ENCODE peak calls at places on chromosomes 11 and 22, in four cellular contexts. One of them, this sample, is unnamed.

GRCh38 chr22:44337658-44338004 is 24.9 kb upstream of the SHISAL1 start:
- DNase-seq in K562: peak; percentile 42
- DNase-seq in HepG2: no peak
- DNase-seq in GM12878: no peak
- DNase-seq in this sample: no peak

GRCh38 chr11:69841859-69842698 is 22.9 kb upstream of the FGF3 start:
- DNase-seq in K562: peak; percentile 45
- DNase-seq in HepG2: no peak
- DNase-seq in GM12878: no peak
- DNase-seq in this sample: peak; percentile 51

GRCh38 chr11:71282581-71283351 is 30.4 kb upstream of the SHANK2 start:
- DNase-seq in K562: no peak
- DNase-seq in HepG2: peak; percentile 84
- DNase-seq in GM12878: no peak
- DNase-seq in this sample: no peak

GRCh38 chr22:29811377-29811776 is 26.7 kb downstream of the ASCC2 start:
- DNase-seq in K562: no peak
- DNase-seq in HepG2: peak; percentile 25
- DNase-seq in GM12878: no peak
- DNase-seq in this sample: no peak

GRCh38 chr22:36277482-36278291 is 24.8 kb downstream of the APOL1 start:
- DNase-seq in K562: peak; percentile 73
- DNase-seq in HepG2: peak; percentile 61
- DNase-seq in GM12878: no peak
- DNase-seq in this sample: peak; percentile 80

GRCh38 chr11:87022738-87023137 is 15.0 kb upstream of the TMEM135 start:
- DNase-seq in K562: no peak
- DNase-seq in HepG2: no peak
- DNase-seq in GM12878: no peak
- DNase-seq in this sample: no peak

GRCh38 chr11:18749681-18750319 is 23.8 kb upstream of the IGSF22 start:
- DNase-seq in K562: no peak
- DNase-seq in HepG2: peak; percentile 25
- DNase-seq in GM12878: no peak
- DNase-seq in this sample: no peak

GRCh38 chr22:21688341-21688705 is 22.5 kb downstream of the PPIL2 start:
- DNase-seq in K562: no peak
- DNase-seq in HepG2: no peak
- DNase-seq in GM12878: no peak
- DNase-seq in this sample: no peak

DNA sequence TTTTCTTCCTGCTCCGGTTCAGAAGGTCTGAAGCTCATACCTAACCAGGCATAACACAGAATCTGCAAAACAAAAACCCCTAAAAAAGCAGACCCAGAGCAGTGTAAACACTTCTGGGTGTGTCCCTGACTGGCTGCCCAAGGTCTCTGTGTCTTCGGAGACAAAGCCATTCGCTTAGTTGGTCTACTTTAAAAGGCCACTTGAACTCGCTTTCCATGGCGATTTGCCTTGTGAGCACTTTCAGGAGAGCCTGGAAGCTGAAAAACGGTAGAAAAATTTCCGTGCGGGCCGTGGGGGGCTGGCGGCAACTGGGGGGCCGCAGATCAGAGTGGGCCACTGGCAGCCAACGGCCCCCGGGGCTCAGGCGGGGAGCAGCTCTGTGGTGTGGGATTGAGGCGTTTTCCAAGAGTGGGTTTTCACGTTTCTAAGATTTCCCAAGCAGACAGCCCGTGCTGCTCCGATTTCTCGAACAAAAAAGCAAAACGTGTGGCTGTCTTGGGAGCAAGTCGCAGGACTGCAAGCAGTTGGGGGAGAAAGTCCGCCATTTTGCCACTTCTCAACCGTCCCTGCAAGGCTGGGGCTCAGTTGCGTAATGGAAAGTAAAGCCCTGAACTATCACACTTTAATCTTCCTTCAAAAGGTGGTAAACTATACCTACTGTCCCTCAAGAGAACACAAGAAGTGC is 661 bp upstream of the MALAT1 start:
- DNase-seq in K562: peak; percentile 79
- DNase-seq in HepG2: no peak
- DNase-seq in GM12878: peak; percentile 53
- DNase-seq in this sample: no peak
- TF ChIP-seq TARDBP in K562: no peak
- TF ChIP-seq TARDBP in HepG2: no peak
- TF ChIP-seq TARDBP in GM12878: no peak
- TF ChIP-seq TARDBP in this sample: no peak

DNA sequence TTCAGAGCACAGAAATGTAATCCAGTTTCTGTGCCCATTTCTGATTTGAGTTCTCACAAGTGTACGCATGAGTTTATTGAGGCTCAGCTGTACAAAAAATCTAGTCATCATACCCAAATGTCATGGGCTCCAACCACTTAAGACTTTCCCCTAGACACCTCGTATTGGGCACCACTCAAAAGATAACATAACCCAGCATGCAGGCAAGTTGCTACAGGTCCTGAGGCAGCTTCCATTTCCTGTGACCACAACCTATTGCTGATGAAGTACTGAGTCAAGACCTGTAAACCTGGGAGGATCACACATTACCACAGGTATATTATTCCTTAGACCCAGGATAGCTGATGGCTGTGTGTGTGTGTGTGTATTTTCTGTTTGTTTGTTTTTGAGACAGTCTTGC is 95.2 kb downstream of the MRTFA start:
- DNase-seq in K562: no peak
- DNase-seq in HepG2: no peak
- DNase-seq in GM12878: peak; percentile 54
- DNase-seq in this sample: peak; percentile 12
- TF ChIP-seq SP1 in K562: no peak
- TF ChIP-seq SP1 in HepG2: no peak
- TF ChIP-seq SP1 in GM12878: no peak
- TF ChIP-seq SP1 in this sample: no peak

GRCh38 chr11:79440451-79441158 is at the start of gene TENM4:
- DNase-seq in K562: no peak
- DNase-seq in HepG2: no peak
- DNase-seq in GM12878: no peak
- DNase-seq in this sample: peak; percentile 61
- TF ChIP-seq TARDBP in K562: no peak
- TF ChIP-seq TARDBP in HepG2: no peak
- TF ChIP-seq TARDBP in GM12878: no peak
- TF ChIP-seq TARDBP in this sample: no peak

GRCh38 chr22:38872172-38872830 is at the start of gene CBX6:
- DNase-seq in K562: peak; percentile 93
- DNase-seq in HepG2: peak; percentile 67
- DNase-seq in GM12878: peak; percentile 37
- DNase-seq in this sample: peak; percentile 99

GRCh38 chr22:38870791-38871359 is 1.1 kb downstream of the CBX6 start:
- DNase-seq in K562: no peak
- DNase-seq in HepG2: no peak
- DNase-seq in GM12878: no peak
- DNase-seq in this sample: no peak

GRCh38 chr22:38870312-38870741 is 1.7 kb downstream of the CBX6 start:
- DNase-seq in K562: peak; percentile 90
- DNase-seq in HepG2: peak; percentile 78
- DNase-seq in GM12878: peak; percentile 45
- DNase-seq in this sample: peak; percentile 86

GRCh38 chr22:38872831-38873248 is 824 bp upstream of the CBX6 start:
- DNase-seq in K562: peak; percentile 70
- DNase-seq in HepG2: no peak
- DNase-seq in GM12878: no peak
- DNase-seq in this sample: peak; percentile 70

DNA sequence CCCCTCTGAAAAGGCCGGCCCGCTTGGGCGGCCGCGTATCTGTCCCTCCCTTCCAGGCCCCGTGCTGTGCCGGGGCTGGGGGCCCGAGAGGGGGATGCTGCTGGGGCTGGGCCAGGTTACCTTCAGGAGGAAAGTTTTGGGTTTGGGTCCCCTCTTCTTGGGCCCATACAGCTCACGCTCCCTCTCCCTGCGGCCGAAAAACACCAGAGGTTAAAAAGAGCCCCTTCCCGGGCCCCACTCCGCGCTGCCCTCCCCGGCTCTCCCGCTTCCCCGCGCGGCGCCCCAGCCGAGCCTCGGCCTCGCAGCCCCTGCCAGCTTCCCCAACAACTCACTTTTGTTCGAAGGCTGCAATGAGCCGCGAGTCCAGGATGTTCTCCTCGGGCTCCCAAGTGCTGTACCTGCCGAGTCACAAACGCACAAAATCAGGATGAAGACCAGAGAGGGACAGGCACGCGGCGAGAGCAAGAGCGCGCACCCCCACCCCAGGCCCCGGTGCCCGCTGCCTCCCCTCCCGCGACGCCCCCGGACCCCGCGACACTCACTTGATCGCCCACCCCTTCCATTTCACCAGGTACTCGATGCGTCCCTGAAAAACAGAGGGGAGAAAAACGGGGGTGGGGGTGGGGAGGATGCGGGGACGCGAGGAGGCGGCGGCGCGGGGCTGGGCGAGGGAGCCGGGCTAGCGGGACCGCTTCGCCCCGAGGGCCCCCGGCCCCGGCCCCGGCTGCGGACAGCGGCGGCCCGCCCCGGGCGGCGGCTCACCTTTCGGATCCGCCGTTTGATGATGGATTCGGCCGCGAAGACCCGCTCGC is 450 bp downstream of the CBX6 start:
- DNase-seq in K562: peak; percentile 28
- DNase-seq in HepG2: no peak
- DNase-seq in GM12878: no peak
- DNase-seq in this sample: no peak
- TF ChIP-seq SP1 in K562: no peak
- TF ChIP-seq SP1 in HepG2: no peak
- TF ChIP-seq SP1 in GM12878: no peak
- TF ChIP-seq SP1 in this sample: no peak

GRCh38 chr11:134572741-134573675 is 161.0 kb upstream of the B3GAT1 start:
- DNase-seq in K562: no peak
- DNase-seq in HepG2: no peak
- DNase-seq in GM12878: no peak
- DNase-seq in this sample: no peak

GRCh38 chr11:134574425-134574824 is 162.4 kb upstream of the B3GAT1 start:
- DNase-seq in K562: no peak
- DNase-seq in HepG2: no peak
- DNase-seq in GM12878: no peak
- DNase-seq in this sample: no peak

GRCh38 chr11:134569195-134569594 is 157.2 kb upstream of the B3GAT1 start:
- DNase-seq in K562: no peak
- DNase-seq in HepG2: no peak
- DNase-seq in GM12878: no peak
- DNase-seq in this sample: no peak

GRCh38 chr11:134573857-134574256 is 161.8 kb upstream of the B3GAT1 start:
- DNase-seq in K562: no peak
- DNase-seq in HepG2: no peak
- DNase-seq in GM12878: no peak
- DNase-seq in this sample: no peak

GRCh38 chr11:134571301-134571700 is 159.3 kb upstream of the B3GAT1 start:
- DNase-seq in K562: no peak
- DNase-seq in HepG2: no peak
- DNase-seq in GM12878: no peak
- DNase-seq in this sample: no peak
- TF ChIP-seq TARDBP in K562: no peak
- TF ChIP-seq TARDBP in HepG2: no peak
- TF ChIP-seq TARDBP in GM12878: no peak
- TF ChIP-seq TARDBP in this sample: no peak

GRCh38 chr11:116035972-116036371 is 531.8 kb upstream of the CADM1 start:
- DNase-seq in K562: no peak
- DNase-seq in HepG2: no peak
- DNase-seq in GM12878: no peak
- DNase-seq in this sample: no peak
- TF ChIP-seq SP1 in K562: no peak
- TF ChIP-seq SP1 in HepG2: no peak
- TF ChIP-seq SP1 in GM12878: no peak
- TF ChIP-seq SP1 in this sample: no peak

DNA sequence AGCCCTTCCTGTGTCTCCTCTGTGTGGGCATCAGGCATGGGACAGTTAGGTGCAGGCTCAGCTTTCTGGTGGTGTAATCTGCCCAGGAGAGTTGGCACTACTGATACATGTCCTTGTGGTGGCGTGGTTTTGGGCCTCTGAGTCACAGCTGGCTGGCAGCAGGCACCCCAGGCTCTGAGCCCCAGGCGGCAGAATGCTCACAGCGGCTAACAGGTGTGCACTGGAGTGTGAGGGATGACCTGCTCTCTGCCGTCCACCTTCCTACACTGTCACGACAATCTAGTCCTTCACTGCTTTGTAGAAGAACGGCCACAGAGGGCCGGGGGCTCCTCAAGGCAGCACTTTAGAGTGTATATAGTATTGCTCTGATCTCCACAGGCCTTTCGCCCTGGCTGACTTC is 100.3 kb upstream of the PITPNB start:
- DNase-seq in K562: no peak
- DNase-seq in HepG2: no peak
- DNase-seq in GM12878: no peak
- DNase-seq in this sample: no peak
- TF ChIP-seq TARDBP in K562: no peak
- TF ChIP-seq TARDBP in HepG2: no peak
- TF ChIP-seq TARDBP in GM12878: no peak
- TF ChIP-seq TARDBP in this sample: no peak

GRCh38 chr22:19910180-19910744 is 31.3 kb upstream of the COMT start:
- DNase-seq in K562: no peak
- DNase-seq in HepG2: no peak
- DNase-seq in GM12878: no peak
- DNase-seq in this sample: no peak

GRCh38 chr22:19905619-19906276 is 35.8 kb upstream of the COMT start:
- DNase-seq in K562: no peak
- DNase-seq in HepG2: no peak
- DNase-seq in GM12878: no peak
- DNase-seq in this sample: no peak

GRCh38 chr22:19912236-19912999 is 29.2 kb upstream of the COMT start:
- DNase-seq in K562: peak; percentile 67
- DNase-seq in HepG2: no peak
- DNase-seq in GM12878: no peak
- DNase-seq in this sample: no peak

GRCh38 chr22:19911540-19912235 is 29.9 kb upstream of the COMT start:
- DNase-seq in K562: no peak
- DNase-seq in HepG2: no peak
- DNase-seq in GM12878: no peak
- DNase-seq in this sample: no peak

GRCh38 chr22:19909350-19910179 is 32.0 kb upstream of the COMT start:
- DNase-seq in K562: peak; percentile 98
- DNase-seq in HepG2: peak; percentile 64
- DNase-seq in GM12878: peak; percentile 32
- DNase-seq in this sample: peak; percentile 92
- TF ChIP-seq SP1 in K562: no peak
- TF ChIP-seq SP1 in HepG2: no peak
- TF ChIP-seq SP1 in GM12878: no peak
- TF ChIP-seq SP1 in this sample: no peak

GRCh38 chr11:12771875-12772274 is 97.7 kb downstream of the TEAD1 start:
- DNase-seq in K562: no peak
- DNase-seq in HepG2: no peak
- DNase-seq in GM12878: no peak
- DNase-seq in this sample: no peak
- TF ChIP-seq TARDBP in K562: no peak
- TF ChIP-seq TARDBP in HepG2: no peak
- TF ChIP-seq TARDBP in GM12878: no peak
- TF ChIP-seq TARDBP in this sample: no peak

This sample was measured in HEK293T.